ENCODE peak calls at places on chromosomes 4 and X, in four cellular contexts. N is glutamatergic neuron, Y is cardiac muscle cell, H is fibroblast of mammary gland. D is an unnamed sample.
A peak's percentile ranks its signal among the peaks of the same experiment; 100 is the strongest.

GRCh38 chrX:153974003-153974725 is 1.6 kb downstream of the TMEM187 start:
- DNase-seq in N (no peak), Y (no peak), H (no peak), D (no peak)

GRCh38 chrX:37905436-37906147 is 58.2 kb upstream of the DYNLT3 start:
- DNase-seq in N (peak; percentile 38), Y (peak; percentile 45), H (peak; percentile 10), D (no peak)

GRCh38 chr4:41359836-41360213 is 103.1 kb downstream of the UCHL1 start:
- DNase-seq in N (no peak), Y (no peak), H (no peak), D (no peak)

GRCh38 chr4:5758741-5759140 is 47.7 kb downstream of the EVC start:
- DNase-seq in N (no peak), Y (no peak), H (peak; percentile 99), D (no peak)

GRCh38 chrX:154696328-154697045 is 43.1 kb upstream of the CTAG2 start:
- DNase-seq in N (no peak), Y (no peak), H (peak; percentile 90), D (no peak)

GRCh38 chr4:74796631-74797030 is 2.3 kb upstream of the BTC start:
- DNase-seq in N (no peak), Y (no peak), H (no peak), D (no peak)

GRCh38 chr4:112852586-112852985 is 196.9 kb upstream of the ANK2 start:
- DNase-seq in N (no peak), Y (no peak), H (peak; percentile 4), D (no peak)

GRCh38 chr4:125833-126232 is 1.5 kb downstream of the ZNF718 start:
- DNase-seq in N (no peak), Y (no peak), H (no peak), D (no peak)

GRCh38 chrX:68438575-68438974 is 5.3 kb upstream of the OPHN1 start:
- DNase-seq in N (no peak), Y (no peak), H (no peak), D (no peak)

GRCh38 chrX:110167952-110168451 is 149.9 kb downstream of the AMMECR1 start:
- DNase-seq in N (peak; percentile 49), Y (peak; percentile 62), H (no peak), D (no peak)

GRCh38 chr4:6892190-6892908 is 17.3 kb upstream of the TBC1D14 start:
- DNase-seq in N (peak; percentile 32), Y (peak; percentile 60), H (peak; percentile 72), D (peak; percentile 24)

GRCh38 chr4:8303485-8304281 is 34.1 kb downstream of the HTRA3 start:
- DNase-seq in N (no peak), Y (no peak), H (peak; percentile 96), D (peak; percentile 5)

GRCh38 chrX:154458954-154459829 is 1.1 kb downstream of the PLXNA3 start:
- DNase-seq in N (peak; percentile 46), Y (peak; percentile 9), H (no peak), D (no peak)

GRCh38 chrX:109732319-109732779 is 708 bp downstream of the ACSL4 start:
- DNase-seq in N (peak; percentile 9), Y (peak; percentile 15), H (peak; percentile 60), D (peak; percentile 16)

GRCh38 chrX:140762061-140762460 is 52.5 kb downstream of the LINC00632 start:
- DNase-seq in N (peak; percentile 44), Y (peak; percentile 67), H (peak; percentile 76), D (peak; percentile 66)

GRCh38 chrX:154396948-154397887 is 959 bp upstream of the RPL10 start:
- DNase-seq in N (peak; percentile 79), Y (peak; percentile 52), H (peak; percentile 64), D (peak; percentile 55)

GRCh38 chr4:181870326-181870725 is 372.9 kb upstream of the TENM3 start:
- DNase-seq in N (no peak), Y (no peak), H (peak; percentile 54), D (no peak)

GRCh38 chr4:123976285-123976684 is 579.7 kb downstream of the SPRY1 start:
- DNase-seq in N (peak; percentile 50), Y (peak; percentile 6), H (peak; percentile 33), D (no peak)

GRCh38 chr4:156391297-156391653 is 437.6 kb upstream of the CTSO start:
- DNase-seq in N (no peak), Y (no peak), H (no peak), D (no peak)

GRCh38 chr4:5821665-5822358 is 71.1 kb downstream of the CRMP1 start:
- DNase-seq in N (peak; percentile 70), Y (peak; percentile 28), H (no peak), D (no peak)

GRCh38 chrX:109966246-109966645 is 36.7 kb upstream of the TMEM164 start:
- DNase-seq in N (no peak), Y (no peak), H (peak; percentile 52), D (no peak)

GRCh38 chr4:156968479-156968984 is 3.1 kb downstream of the PDGFC start:
- DNase-seq in N (peak; percentile 58), Y (peak; percentile 69), H (peak; percentile 85), D (peak; percentile 66)

GRCh38 chr4:116734178-116734577 is 351.2 kb downstream of the TRAM1L1 start:
- DNase-seq in N (no peak), Y (no peak), H (no peak), D (no peak)

GRCh38 chr4:183435803-183436202 is 8.6 kb upstream of the CDKN2AIP start:
- DNase-seq in N (no peak), Y (no peak), H (no peak), D (no peak)